ENCODE peak calls at places on chromosomes 16 and 17, in seven cellular contexts. T, O, P, S, B, G and L are unnamed samples.

GRCh38 chr16:47965439-47965838 is 190.4 kb downstream of the ABCC12 start:
- DNase-seq in T (no peak), O (no peak), P (peak; percentile 65), S (no peak), B (no peak), G (peak; percentile 88), L (no peak)

GRCh38 chr17:72943826-72944689 is 148.4 kb downstream of the SLC39A11 start:
- DNase-seq in T (no peak), O (no peak), P (no peak), S (no peak), B (no peak), G (no peak), L (no peak)

GRCh38 chr16:28192811-28193529 is 18.8 kb downstream of the XPO6 start:
- DNase-seq in T (no peak), O (no peak), P (no peak), S (no peak), B (no peak), G (no peak), L (peak; percentile 46)

GRCh38 chr16:20899503-20900298 is 457 bp downstream of the DCUN1D3 start:
- DNase-seq in T (no peak), O (peak; percentile 48), P (no peak), S (peak; percentile 80), B (no peak), G (no peak), L (peak; percentile 9)

GRCh38 chr17:63703029-63703428 is 3.1 kb upstream of the LIMD2 start:
- DNase-seq in T (no peak), O (no peak), P (no peak), S (no peak), B (no peak), G (no peak), L (no peak)

GRCh38 chr17:71286625-71287024 is 834.2 kb upstream of the SOX9 start:
- DNase-seq in T (no peak), O (no peak), P (no peak), S (no peak), B (no peak), G (peak; percentile 72), L (no peak)

GRCh38 chr17:29671661-29672060 is 48.9 kb upstream of the CORO6 start:
- DNase-seq in T (no peak), O (no peak), P (no peak), S (no peak), B (no peak), G (no peak), L (no peak)

GRCh38 chr17:40437095-40437732 is 6.0 kb upstream of the IGFBP4 start:
- DNase-seq in T (no peak), O (no peak), P (no peak), S (no peak), B (no peak), G (no peak), L (no peak)

GRCh38 chr16:81040837-81041236 is 5.2 kb downstream of the ATMIN start:
- DNase-seq in T (no peak), O (no peak), P (peak; percentile 76), S (no peak), B (no peak), G (no peak), L (no peak)

GRCh38 chr17:68843522-68843921 is 111.7 kb downstream of the ABCA8 start:
- DNase-seq in T (no peak), O (no peak), P (no peak), S (no peak), B (no peak), G (no peak), L (no peak)

GRCh38 chr17:79738643-79739042 is 7.9 kb downstream of the ENPP7 start:
- DNase-seq in T (no peak), O (no peak), P (no peak), S (no peak), B (no peak), G (no peak), L (no peak)

GRCh38 chr17:19313746-19314651 is 48.5 kb downstream of the B9D1 start:
- DNase-seq in T (no peak), O (no peak), P (no peak), S (no peak), B (no peak), G (no peak), L (no peak)

GRCh38 chr17:48644910-48645557 is 18.9 kb upstream of the HOXB9 start:
- DNase-seq in T (no peak), O (no peak), P (peak; percentile 1), S (no peak), B (no peak), G (peak; percentile 3), L (no peak)

GRCh38 chr17:48646183-48647102 is 20.3 kb upstream of the HOXB9 start:
- DNase-seq in T (no peak), O (no peak), P (peak; percentile 42), S (no peak), B (no peak), G (peak; percentile 68), L (no peak)

GRCh38 chr17:48647964-48648245 is 21.7 kb upstream of the HOXB9 start:
- DNase-seq in T (no peak), O (no peak), P (no peak), S (no peak), B (no peak), G (no peak), L (no peak)

GRCh38 chr17:48645639-48646182 is 19.6 kb upstream of the HOXB9 start:
- DNase-seq in T (no peak), O (no peak), P (no peak), S (no peak), B (no peak), G (no peak), L (no peak)

GRCh38 chr17:48647103-48647963 is 21.2 kb upstream of the HOXB9 start:
- DNase-seq in T (no peak), O (peak; percentile 36), P (peak; percentile 45), S (no peak), B (peak; percentile 70), G (peak; percentile 80), L (no peak)
- TF ChIP-seq EZH2phosphoT487 in T (no peak), O (no peak), P (peak; percentile 4), S (peak; percentile 17), B (no peak), G (no peak), L (no peak)

GRCh38 chr16:66961065-66961744 is at the start of gene CES3:
- DNase-seq in T (peak; percentile 73), O (peak; percentile 83), P (peak; percentile 91), S (peak; percentile 84), B (peak; percentile 77), G (peak; percentile 95), L (peak; percentile 80)
- TF ChIP-seq EZH2phosphoT487 in T (no peak), O (no peak), P (no peak), S (no peak), B (no peak), G (no peak), L (no peak)

GRCh38 chr17:38742431-38743308 is 5.5 kb downstream of the PCGF2 start:
- DNase-seq in T (no peak), O (peak; percentile 77), P (no peak), S (peak; percentile 86), B (no peak), G (no peak), L (peak; percentile 66)

GRCh38 chr17:38741443-38741842 is 6.7 kb downstream of the PCGF2 start:
- DNase-seq in T (no peak), O (no peak), P (no peak), S (no peak), B (no peak), G (no peak), L (no peak)

GRCh38 chr17:38740806-38741205 is 7.3 kb downstream of the PCGF2 start:
- DNase-seq in T (no peak), O (no peak), P (no peak), S (no peak), B (no peak), G (no peak), L (no peak)

GRCh38 chr17:38743556-38744171 is 4.5 kb downstream of the PCGF2 start:
- DNase-seq in T (no peak), O (no peak), P (no peak), S (peak; percentile 22), B (no peak), G (peak; percentile 59), L (peak; percentile 35)

GRCh38 chr17:38741853-38742421 is 6.2 kb downstream of the PCGF2 start:
- DNase-seq in T (no peak), O (peak; percentile 55), P (no peak), S (peak; percentile 48), B (no peak), G (no peak), L (no peak)
- TF ChIP-seq EZH2phosphoT487 in T (no peak), O (no peak), P (no peak), S (no peak), B (no peak), G (no peak), L (no peak)

GRCh38 chr17:43661699-43662431 is at the start of gene MEOX1:
- DNase-seq in T (peak; percentile 88), O (peak; percentile 66), P (no peak), S (no peak), B (no peak), G (no peak), L (no peak)
- TF ChIP-seq EZH2phosphoT487 in T (no peak), O (no peak), P (no peak), S (no peak), B (no peak), G (no peak), L (no peak)

DNA sequence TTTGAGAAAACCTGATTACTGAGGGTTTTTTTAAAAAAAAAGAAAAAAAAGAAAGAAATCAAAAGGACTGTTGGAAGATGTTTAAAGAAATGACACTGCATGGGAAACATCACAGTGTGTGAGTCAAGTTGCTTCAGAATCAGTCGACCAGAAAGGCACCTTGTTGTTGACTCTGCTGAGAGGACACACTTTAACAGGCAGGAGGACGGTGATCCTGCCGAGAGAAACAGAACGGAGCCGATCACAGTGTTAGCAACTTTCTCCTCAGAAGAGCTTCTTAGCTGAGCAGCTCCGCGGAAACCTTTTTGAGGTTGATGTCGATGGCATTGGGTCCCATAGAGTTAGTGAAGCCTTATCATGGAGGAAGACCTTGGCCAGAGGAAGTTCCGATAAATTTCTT is 538.7 kb downstream of the RBFOX1 start:
- DNase-seq in T (no peak), O (no peak), P (no peak), S (no peak), B (no peak), G (no peak), L (no peak)
- TF ChIP-seq EZH2phosphoT487 in T (no peak), O (no peak), P (no peak), S (no peak), B (no peak), G (no peak), L (no peak)